ENCODE peak calls at places on chromosomes 7 and 10, in nine cellular contexts. F is sigmoid colon, B is transverse colon, K is HCT116, G is stomach, A is K562, J is upper lobe of left lung, D is vagina, T is GM12878. Q is an unnamed sample.

GRCh38 chr7:123538189-123538714 is 3.9 kb upstream of the IQUB start:
- DNase-seq in A (peak; percentile 47), J (no peak), T (no peak), D (no peak), K (peak; percentile 60), F (no peak), B (no peak), G (no peak), Q (no peak)

GRCh38 chr7:51455086-51455485 is 138.5 kb upstream of the COBL start:
- DNase-seq in J (no peak), A (no peak), F (no peak), D (no peak), K (no peak), B (no peak), T (no peak), G (no peak), Q (no peak)

GRCh38 chr7:48528689-48529088 is 357.4 kb downstream of the ABCA13 start:
- DNase-seq in A (no peak), F (no peak), B (no peak), D (no peak), G (no peak), T (no peak), J (no peak), K (no peak), Q (no peak)

GRCh38 chr7:100827330-100828226 is at the start of gene EPHB4:
- DNase-seq in D (no peak), J (peak; percentile 95), A (peak; percentile 91), B (peak; percentile 83), K (peak; percentile 77), F (peak; percentile 94), G (peak; percentile 85), T (no peak), Q (peak; percentile 23)

GRCh38 chr7:7756577-7756976 is 38.2 kb upstream of the RPA3 start:
- DNase-seq in A (no peak), F (no peak), B (no peak), D (no peak), G (no peak), K (no peak), J (no peak), T (no peak), Q (no peak)

GRCh38 chr10:36063396-36063795 is 421.3 kb upstream of the FZD8 start:
- DNase-seq in K (no peak), A (no peak), B (no peak), J (no peak), F (no peak), T (no peak), D (no peak), G (no peak), Q (no peak)

GRCh38 chr10:118238573-118239240 is 103.4 kb downstream of the FAM204A start:
- DNase-seq in D (no peak), A (no peak), G (no peak), F (no peak), B (no peak), T (no peak), K (no peak), J (no peak), Q (no peak)

GRCh38 chr10:48598243-48598935 is 6.5 kb downstream of the ARHGAP22 start:
- DNase-seq in G (no peak), A (no peak), F (no peak), D (no peak), J (peak; percentile 6), B (peak; percentile 28), T (no peak), K (no peak), Q (no peak)

GRCh38 chr10:70404906-70405824 is 1.2 kb downstream of the EIF4EBP2 start:
- DNase-seq in T (no peak), G (peak; percentile 74), F (peak; percentile 98), B (peak; percentile 79), A (peak; percentile 45), D (no peak), J (peak; percentile 27), K (no peak), Q (no peak)

GRCh38 chr10:118741994-118742393 is 12.8 kb downstream of the CACUL1 start:
- DNase-seq in J (no peak), D (no peak), T (no peak), B (no peak), G (no peak), K (no peak), A (no peak), F (no peak), Q (no peak)

GRCh38 chr7:141076377-141076776 is 2.5 kb downstream of the TMEM178B start:
- DNase-seq in A (no peak), G (no peak), K (no peak), T (no peak), D (no peak), B (no peak), F (no peak), J (no peak), Q (no peak)

GRCh38 chr10:75430000-75430763 is 1.2 kb upstream of the LRMDA start:
- DNase-seq in F (peak; percentile 75), A (no peak), J (peak; percentile 23), B (peak; percentile 43), D (no peak), K (no peak), G (peak; percentile 70), T (no peak), Q (no peak)

GRCh38 chr10:23343591-23344225 is 889 bp downstream of the C10orf67 start:
- DNase-seq in J (peak; percentile 90), K (no peak), A (peak; percentile 34), F (peak; percentile 75), D (no peak), G (peak; percentile 52), B (peak; percentile 43), T (no peak), Q (no peak)

GRCh38 chr7:123797673-123798526 is 47.1 kb upstream of the HYAL4 start:
- DNase-seq in B (no peak), K (peak; percentile 66), J (no peak), F (no peak), D (no peak), G (no peak), T (no peak), A (peak; percentile 28), Q (no peak)

GRCh38 chr10:124285587-124286527 is 132.9 kb downstream of the OAT start:
- DNase-seq in F (peak; percentile 41), T (peak; percentile 86), K (no peak), B (no peak), A (no peak), D (no peak), G (peak; percentile 13), J (no peak), Q (no peak)

GRCh38 chr7:78673272-78673671 is 780.2 kb downstream of the MAGI2 start:
- DNase-seq in K (no peak), D (no peak), F (no peak), G (peak; percentile 53), B (no peak), J (no peak), T (no peak), A (no peak), Q (no peak)

GRCh38 chr10:30359373-30360206 is 10.5 kb upstream of the MTPAP start:
- DNase-seq in F (peak; percentile 70), A (peak; percentile 65), J (peak; percentile 60), B (peak; percentile 78), D (no peak), K (peak; percentile 82), G (peak; percentile 66), T (peak; percentile 39), Q (peak; percentile 57)

GRCh38 chr10:69375307-69376151 is 41.2 kb downstream of the TACR2 start:
- DNase-seq in A (peak; percentile 59), K (no peak), J (no peak), F (peak; percentile 82), T (no peak), D (no peak), G (no peak), B (no peak), Q (no peak)

GRCh38 chr10:43872644-43873043 is 224.0 kb upstream of the ZNF32 start:
- DNase-seq in B (no peak), J (no peak), D (no peak), F (no peak), A (no peak), T (no peak), G (no peak), K (no peak), Q (no peak)

GRCh38 chr7:99133766-99134564 is 9.9 kb downstream of the SMURF1 start:
- DNase-seq in K (no peak), D (no peak), F (no peak), T (no peak), A (no peak), G (no peak), B (no peak), J (no peak), Q (no peak)

GRCh38 chr7:149854611-149855367 is 16.6 kb downstream of the ZNF862 start:
- DNase-seq in T (no peak), G (peak; percentile 90), K (peak; percentile 36), J (no peak), A (no peak), B (peak; percentile 71), D (no peak), F (peak; percentile 86), Q (no peak)
- TF ChIP-seq POLR2AphosphoS5 in T (no peak), G (no peak), K (no peak), J (no peak), A (no peak), B (no peak), D (no peak), F (no peak), Q (no peak)

GRCh38 chr10:126243306-126243705 is 145.0 kb downstream of the ADAM12 start:
- DNase-seq in K (no peak), T (no peak), A (no peak), D (no peak), G (no peak), B (no peak), F (no peak), J (no peak), Q (no peak)
- TF ChIP-seq POLR2A in K (no peak), T (no peak), A (no peak), D (no peak), G (no peak), B (no peak), F (no peak), J (no peak), Q (no peak)

GRCh38 chr7:1044189-1045037 is at the start of gene GPR146:
- DNase-seq in F (peak; percentile 99), T (no peak), D (no peak), A (peak; percentile 99), G (peak; percentile 97), J (peak; percentile 100), B (peak; percentile 98), K (peak; percentile 86), Q (peak; percentile 100)
- TF ChIP-seq POLR2AphosphoS5 in F (peak; percentile 64), T (no peak), D (peak; percentile 90), A (peak; percentile 61), G (peak; percentile 63), J (peak; percentile 76), B (peak; percentile 80), K (peak; percentile 65), Q (no peak)

DNA sequence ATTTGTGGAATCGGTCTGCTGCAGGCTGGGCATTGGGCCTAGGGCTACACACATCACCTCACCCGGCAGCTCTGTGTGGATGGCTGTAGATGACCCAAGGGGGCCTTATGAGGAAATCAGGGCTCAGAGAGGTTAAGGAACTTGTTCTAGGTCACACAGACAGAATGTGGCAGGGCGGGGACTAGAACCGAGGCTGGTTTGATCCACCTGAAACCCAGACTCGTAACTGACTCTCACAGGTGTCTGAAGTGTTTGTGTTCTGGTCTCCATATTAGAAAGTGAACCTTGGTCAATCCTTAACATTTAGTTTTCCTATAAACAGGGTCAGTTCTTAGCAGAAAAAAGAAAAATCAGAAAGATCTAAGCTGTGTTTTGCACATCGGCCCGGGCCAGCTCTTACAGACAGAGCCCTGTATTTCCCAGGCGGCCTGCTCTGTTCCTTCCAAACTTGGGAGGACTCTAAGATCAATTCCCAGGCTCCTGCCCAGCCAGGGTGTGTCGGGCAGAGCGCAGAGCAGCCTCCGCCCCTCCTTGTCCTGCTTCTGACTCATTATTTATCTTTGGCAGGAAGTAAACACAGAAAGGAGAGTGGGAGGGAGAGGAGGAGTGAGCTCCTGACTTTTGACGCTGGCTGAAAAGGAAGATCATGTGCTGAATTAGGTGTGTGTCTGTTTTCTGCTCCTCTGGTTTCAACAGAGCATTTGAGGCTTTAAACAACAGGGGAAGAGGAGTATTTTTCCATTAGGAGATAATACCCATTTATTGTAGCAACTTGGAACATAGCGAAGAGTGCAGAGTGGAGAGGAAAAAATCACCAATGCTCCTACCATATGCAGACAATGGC is 74.1 kb downstream of the TACC2 start:
- DNase-seq in B (peak; percentile 89), K (peak; percentile 91), A (peak; percentile 66), D (no peak), F (peak; percentile 97), G (peak; percentile 88), J (peak; percentile 72), T (no peak), Q (no peak)
- TF ChIP-seq POLR2A in B (peak; percentile 36), K (no peak), A (no peak), D (no peak), F (no peak), G (no peak), J (no peak), T (no peak), Q (no peak)

Q was measured in GM12891.